ENCODE peak calls at places on chromosomes 1 and 21, in five cellular contexts. R, I, H, K and Q are unnamed samples.

GRCh38 chr1:167322483-167322882 is 101.8 kb downstream of the POU2F1 start:
- DNase-seq in H (no peak), I (no peak), K (no peak), R (no peak), Q (no peak)

GRCh38 chr1:25562101-25562927 is 18.9 kb downstream of the LDLRAP1 start:
- DNase-seq in H (no peak), K (no peak), I (no peak), R (no peak), Q (peak; percentile 61)

GRCh38 chr1:227759345-227760300 is 24.4 kb downstream of the SNAP47 start:
- DNase-seq in I (no peak), K (peak; percentile 96), R (no peak), H (peak; percentile 97), Q (peak; percentile 79)

GRCh38 chr21:35212393-35213127 is 163.5 kb upstream of the RUNX1 start:
- DNase-seq in R (no peak), K (peak; percentile 71), H (peak; percentile 59), I (no peak), Q (peak; percentile 87)

GRCh38 chr1:201020647-201021332 is 2.7 kb downstream of the KIF21B start:
- DNase-seq in I (peak; percentile 84), R (no peak), H (no peak), K (no peak), Q (peak; percentile 23)

GRCh38 chr1:103129796-103130195 is 21.5 kb upstream of the COL11A1 start:
- DNase-seq in H (no peak), I (no peak), R (no peak), K (no peak), Q (no peak)

GRCh38 chr1:152110860-152111514 is 4.3 kb downstream of the TCHH start:
- DNase-seq in I (peak; percentile 69), H (peak; percentile 10), R (no peak), K (peak; percentile 65), Q (peak; percentile 30)

GRCh38 chr21:19123053-19123452 is 719.5 kb upstream of the TMPRSS15 start:
- DNase-seq in I (no peak), K (no peak), H (no peak), R (no peak), Q (no peak)

GRCh38 chr1:229270547-229271447 is at the start of gene RAB4A:
- DNase-seq in R (peak; percentile 83), I (peak; percentile 86), H (peak; percentile 74), K (peak; percentile 82), Q (peak; percentile 59)

GRCh38 chr21:45352621-45353125 is 52.3 kb upstream of the COL18A1 start:
- DNase-seq in R (no peak), I (no peak), H (no peak), K (no peak), Q (no peak)

GRCh38 chr1:210456731-210457130 is 128.0 kb downstream of the HHAT start:
- DNase-seq in H (no peak), R (no peak), K (no peak), I (no peak), Q (no peak)

GRCh38 chr1:207962716-207963428 is 51.9 kb upstream of the CD34 start:
- DNase-seq in H (no peak), I (peak; percentile 66), K (peak; percentile 48), R (peak; percentile 83), Q (peak; percentile 17)

GRCh38 chr1:24963943-24964677 is 34.0 kb upstream of the RUNX3 start:
- DNase-seq in R (no peak), H (no peak), K (no peak), I (no peak), Q (no peak)

GRCh38 chr1:244955661-244956060 is 91.3 kb upstream of the HNRNPU start:
- DNase-seq in I (no peak), H (no peak), R (no peak), K (no peak), Q (no peak)

GRCh38 chr1:172325562-172325961 is 94.9 kb upstream of the C1orf105 start:
- DNase-seq in H (peak; percentile 55), I (no peak), K (peak; percentile 77), R (no peak), Q (peak; percentile 88)

GRCh38 chr1:18681423-18681835 is 50.8 kb downstream of the PAX7 start:
- DNase-seq in K (peak; percentile 39), R (no peak), H (peak; percentile 45), I (peak; percentile 81), Q (peak; percentile 54)

DNA sequence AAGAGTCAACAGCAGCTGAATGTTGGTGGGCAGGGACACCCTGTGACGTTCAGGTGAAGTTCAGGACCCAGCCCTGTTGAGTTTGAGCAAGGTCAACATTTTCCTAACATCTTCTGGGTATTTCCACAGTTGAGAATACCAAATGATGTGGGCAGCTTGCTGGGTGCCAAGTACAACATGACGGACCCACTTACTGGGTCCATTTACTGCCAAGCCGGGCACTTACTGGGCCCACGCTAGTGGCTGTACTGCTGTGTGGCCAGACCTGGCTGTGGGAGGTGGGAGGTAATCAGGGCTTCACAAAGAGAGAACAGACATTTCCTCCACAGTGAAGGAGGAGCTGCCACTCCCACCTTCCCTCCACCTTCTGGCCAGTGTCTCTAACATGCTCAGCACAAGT is 99.2 kb downstream of the PSMG1 start:
- DNase-seq in I (no peak), H (no peak), K (no peak), R (peak; percentile 69), Q (no peak)
- TF ChIP-seq CTCF in I (no peak), H (no peak), K (no peak), R (no peak), Q (no peak)

GRCh38 chr21:32306021-32306780 is 7.5 kb downstream of the MRAP start:
- DNase-seq in I (peak; percentile 96), R (no peak), H (no peak), K (no peak), Q (no peak)
- TF ChIP-seq CTCF in I (peak; percentile 90), R (no peak), H (peak; percentile 47), K (peak; percentile 34), Q (peak; percentile 14)

GRCh38 chr1:61337037-61337436 is 254.7 kb downstream of the NFIA start:
- DNase-seq in I (peak; percentile 41), H (no peak), K (peak; percentile 37), R (no peak), Q (peak; percentile 28)

GRCh38 chr1:61334718-61335589 is 252.6 kb downstream of the NFIA start:
- DNase-seq in I (no peak), H (no peak), R (peak; percentile 80), K (peak; percentile 19), Q (no peak)

GRCh38 chr1:61337981-61338848 is 255.9 kb downstream of the NFIA start:
- DNase-seq in I (peak; percentile 69), R (peak; percentile 91), K (peak; percentile 95), H (peak; percentile 91), Q (peak; percentile 97)

GRCh38 chr1:61338899-61339298 is 256.5 kb downstream of the NFIA start:
- DNase-seq in R (no peak), H (no peak), K (no peak), I (no peak), Q (no peak)

GRCh38 chr1:61337471-61337870 is 255.1 kb downstream of the NFIA start:
- DNase-seq in H (no peak), K (no peak), I (peak; percentile 16), R (no peak), Q (no peak)
- TF ChIP-seq CTCF in H (no peak), K (no peak), I (peak; percentile 5), R (no peak), Q (no peak)

GRCh38 chr1:100034465-100034864 is 64.7 kb downstream of the SLC35A3 start:
- DNase-seq in I (peak; percentile 66), K (peak; percentile 53), H (no peak), R (no peak), Q (peak; percentile 18)
- TF ChIP-seq CTCF in I (peak; percentile 66), K (peak; percentile 38), H (peak; percentile 62), R (no peak), Q (peak; percentile 17)